ENCODE peak calls at places on chromosomes 1 and 21, in eight cellular contexts. U is skeletal muscle cell; H is nucleus accumbens; D is HEK293T; F is cardiac fibroblast; M is left kidney; S is memory B cell; O is activated naive CD4-positive, alpha-beta T cell. E is an unnamed sample.

GRCh38 chr1:7042322-7043231 is 257.3 kb downstream of the CAMTA1 start:
- DNase-seq in U (peak), H (peak), D (peak), F (peak), M (peak), S (no peak), O (no peak), E (peak)

GRCh38 chr1:115529216-115529897 is 112.4 kb upstream of the VANGL1 start:
- DNase-seq in U (no peak), H (no peak), D (no peak), F (no peak), M (no peak), S (no peak), O (no peak), E (no peak)

GRCh38 chr1:181777812-181778211 is 283.7 kb downstream of the ZNF648 start:
- DNase-seq in U (no peak), H (no peak), D (no peak), F (no peak), M (no peak), S (no peak), O (no peak), E (no peak)

GRCh38 chr21:26070822-26071425 is 99.6 kb downstream of the APP start:
- DNase-seq in U (no peak), H (no peak), D (no peak), F (peak), M (peak), S (no peak), O (peak), E (peak)

GRCh38 chr1:242467556-242468145 is 56.8 kb downstream of the PLD5 start:
- DNase-seq in U (peak), H (peak), D (peak), F (peak), M (peak), S (peak), O (no peak), E (no peak)

GRCh38 chr1:161705537-161705936 is 1.5 kb upstream of the FCRLA start:
- DNase-seq in U (no peak), H (no peak), D (no peak), F (no peak), M (no peak), S (peak), O (no peak), E (no peak)

GRCh38 chr21:33651965-33652680 is 9.8 kb downstream of the ITSN1 start:
- DNase-seq in U (no peak), H (no peak), D (no peak), F (no peak), M (peak), S (no peak), O (no peak), E (no peak)

GRCh38 chr1:119351997-119352396 is 16.6 kb upstream of the HAO2 start:
- DNase-seq in U (no peak), H (no peak), D (no peak), F (no peak), M (no peak), S (no peak), O (no peak), E (no peak)

GRCh38 chr1:113567427-113567826 is 177.1 kb downstream of the MAGI3 start:
- DNase-seq in U (no peak), H (no peak), D (no peak), F (no peak), M (peak), S (no peak), O (no peak), E (no peak)

GRCh38 chr1:26289158-26290059 is 9.5 kb downstream of the SH3BGRL3 start:
- DNase-seq in U (no peak), H (no peak), D (no peak), F (no peak), M (peak), S (peak), O (no peak), E (peak)

GRCh38 chr1:155062151-155062686 is 1.3 kb upstream of the EFNA4 start:
- DNase-seq in U (no peak), H (no peak), D (no peak), F (no peak), M (peak), S (no peak), O (no peak), E (no peak)

GRCh38 chr1:153344718-153345025 is 4.0 kb downstream of the PGLYRP4 start:
- DNase-seq in U (no peak), H (no peak), D (peak), F (no peak), M (no peak), S (no peak), O (no peak), E (no peak)

GRCh38 chr1:154816937-154817336 is 53.1 kb downstream of the KCNN3 start:
- DNase-seq in U (no peak), H (no peak), D (no peak), F (no peak), M (no peak), S (no peak), O (no peak), E (no peak)

GRCh38 chr1:2836333-2836970 is 35.0 kb upstream of the TTC34 start:
- DNase-seq in U (no peak), H (no peak), D (no peak), F (no peak), M (no peak), S (no peak), O (no peak), E (no peak)

GRCh38 chr1:209820986-209821385 is 6.8 kb upstream of the UTP25 start:
- DNase-seq in U (no peak), H (no peak), D (no peak), F (no peak), M (no peak), S (no peak), O (no peak), E (no peak)

GRCh38 chr21:19236209-19236608 is 832.6 kb upstream of the TMPRSS15 start:
- DNase-seq in U (no peak), H (no peak), D (no peak), F (no peak), M (no peak), S (no peak), O (no peak), E (no peak)

GRCh38 chr1:11568687-11569086 is 85.5 kb downstream of the FBXO2 start:
- DNase-seq in U (no peak), H (no peak), D (no peak), F (no peak), M (no peak), S (no peak), O (no peak), E (no peak)

GRCh38 chr1:169514566-169515270 is 29.0 kb upstream of the SLC19A2 start:
- DNase-seq in U (no peak), H (no peak), D (no peak), F (no peak), M (no peak), S (no peak), O (no peak), E (no peak)

GRCh38 chr1:58457023-58457635 is 89.4 kb downstream of the OMA1 start:
- DNase-seq in U (no peak), H (no peak), D (no peak), F (no peak), M (no peak), S (no peak), O (no peak), E (no peak)

GRCh38 chr1:198125995-198126758 is 30.6 kb upstream of the NEK7 start:
- DNase-seq in U (peak), H (no peak), D (no peak), F (peak), M (peak), S (no peak), O (no peak), E (no peak)

GRCh38 chr1:207825296-207825695 is 73.4 kb downstream of the CD46 start:
- DNase-seq in U (no peak), H (no peak), D (no peak), F (no peak), M (no peak), S (no peak), O (no peak), E (no peak)

GRCh38 chr21:32925098-32925497 is 100.6 kb upstream of the OLIG2 start:
- DNase-seq in U (no peak), H (no peak), D (no peak), F (no peak), M (no peak), S (no peak), O (no peak), E (no peak)

GRCh38 chr1:115242543-115242942 is 95.5 kb downstream of the NGF start:
- DNase-seq in U (no peak), H (no peak), D (no peak), F (no peak), M (peak), S (no peak), O (no peak), E (no peak)

GRCh38 chr1:148158594-148158993 is 6.5 kb upstream of the NBPF11 start:
- DNase-seq in U (no peak), H (no peak), D (no peak), F (no peak), M (peak), S (no peak), O (no peak), E (no peak)

GRCh38 chr1:171550055-171550454 is 64.7 kb downstream of the PRRC2C start:
- DNase-seq in U (no peak), H (no peak), D (no peak), F (no peak), M (no peak), S (no peak), O (no peak), E (no peak)